ENCODE peak calls at places on chromosomes 11 and 22, in five cellular contexts. V is CD4-positive, CD25-positive, alpha-beta regulatory T cell; C is LoVo; M is iris pigment epithelial cell; Z is endothelial cell. B is an unnamed sample.

GRCh38 chr11:126459691-126460404 is 104.4 kb downstream of the ST3GAL4 start:
- DNase-seq in V (no peak), C (no peak), M (peak), Z (no peak), B (no peak)

GRCh38 chr11:18540207-18541009 is 13.7 kb upstream of the TSG101 start:
- DNase-seq in V (peak), C (peak), M (peak), Z (no peak), B (no peak)

GRCh38 chr11:65977621-65978390 is 16.3 kb downstream of the SART1 start:
- DNase-seq in V (no peak), C (no peak), M (no peak), Z (no peak), B (no peak)

GRCh38 chr22:45886502-45886901 is 90.5 kb downstream of the WNT7B start:
- DNase-seq in V (no peak), C (no peak), M (no peak), Z (no peak), B (no peak)

GRCh38 chr22:49838771-49839717 is 11.4 kb upstream of the BRD1 start:
- DNase-seq in V (peak), C (no peak), M (peak), Z (no peak), B (peak)

GRCh38 chr11:78230161-78230877 is 41.6 kb downstream of the USP35 start:
- DNase-seq in V (no peak), C (no peak), M (no peak), Z (no peak), B (no peak)

GRCh38 chr11:96102664-96103068 is 178.8 kb upstream of the MTMR2 start:
- DNase-seq in V (no peak), C (no peak), M (peak), Z (no peak), B (no peak)

GRCh38 chr11:2443406-2443805 is 908 bp downstream of the TRPM5 start:
- DNase-seq in V (no peak), C (no peak), M (no peak), Z (no peak), B (no peak)